ENCODE peak calls at places on chromosome 1, in six cellular contexts. M is lower lobe of right lung, T is colonic mucosa, O is psoas muscle, A is fibroblast of the aortic adventitia, P is OCI-LY7. R is an unnamed sample.
A peak's percentile ranks its signal among the peaks of the same experiment; 100 is the strongest.

GRCh38 chr1:207298666-207299065 is 22.8 kb upstream of the CD55 start:
- DNase-seq in O (no peak), A (no peak), T (no peak), M (no peak), P (no peak), R (no peak)

GRCh38 chr1:88609051-88609450 is 75.0 kb upstream of the PKN2 start:
- DNase-seq in T (no peak), M (no peak), O (no peak), P (no peak), A (no peak), R (no peak)

GRCh38 chr1:234371414-234371813 is 1.8 kb upstream of the COA6 start:
- DNase-seq in O (no peak), M (no peak), T (no peak), P (no peak), A (no peak), R (no peak)

GRCh38 chr1:213296558-213296957 is 245.5 kb downstream of the RPS6KC1 start:
- DNase-seq in T (no peak), P (no peak), A (peak; percentile 4), O (no peak), M (no peak), R (no peak)

GRCh38 chr1:112788561-112788960 is 73.4 kb upstream of the PPM1J start:
- DNase-seq in T (no peak), M (no peak), P (no peak), O (no peak), A (peak; percentile 63), R (peak; percentile 39)

GRCh38 chr1:34763142-34763781 is 3.7 kb downstream of the GJB4 start:
- DNase-seq in P (no peak), T (no peak), M (no peak), O (no peak), A (no peak), R (peak; percentile 6)

GRCh38 chr1:222928212-222928611 is 113.4 kb downstream of the DISP1 start:
- DNase-seq in M (peak; percentile 52), A (peak; percentile 22), P (no peak), O (peak; percentile 30), T (peak; percentile 26), R (peak; percentile 58)

GRCh38 chr1:205214756-205215155 is 3.3 kb upstream of the DSTYK start:
- DNase-seq in O (no peak), A (no peak), T (no peak), M (no peak), P (peak; percentile 34), R (no peak)

GRCh38 chr1:21307663-21308062 is 17.4 kb upstream of the ECE1 start:
- DNase-seq in T (no peak), A (no peak), M (no peak), P (no peak), O (no peak), R (no peak)

GRCh38 chr1:154574715-154575114 is 7.1 kb downstream of the CHRNB2 start:
- DNase-seq in O (no peak), M (no peak), P (peak; percentile 75), T (no peak), A (peak; percentile 31), R (peak; percentile 24)

GRCh38 chr1:9651565-9652378 is at the start of gene PIK3CD:
- DNase-seq in P (peak; percentile 64), A (peak; percentile 11), T (no peak), O (peak; percentile 18), M (peak; percentile 66), R (peak; percentile 36)

GRCh38 chr1:119660253-119661078 is 12.4 kb upstream of the ZNF697 start:
- DNase-seq in O (no peak), M (no peak), T (peak; percentile 25), P (no peak), A (no peak), R (no peak)

GRCh38 chr1:44662683-44663030 is 11.6 kb downstream of the TMEM53 start:
- DNase-seq in P (no peak), A (no peak), O (no peak), M (no peak), T (no peak), R (no peak)

GRCh38 chr1:242030071-242030470 is 31.2 kb upstream of the MAP1LC3C start:
- DNase-seq in P (no peak), T (no peak), A (no peak), O (no peak), M (no peak), R (no peak)

GRCh38 chr1:54259546-54259945 is 59.6 kb downstream of the MRPL37 start:
- DNase-seq in O (no peak), A (no peak), P (no peak), T (no peak), M (no peak), R (no peak)

GRCh38 chr1:48033495-48034050 is 36.4 kb upstream of the TRABD2B start:
- DNase-seq in T (no peak), O (no peak), A (no peak), M (no peak), P (no peak), R (no peak)

GRCh38 chr1:55546553-55546952 is 331.4 kb upstream of the USP24 start:
- DNase-seq in T (no peak), O (no peak), A (peak; percentile 25), P (no peak), M (no peak), R (no peak)

GRCh38 chr1:234214129-234214910 is 158.9 kb upstream of the COA6 start:
- DNase-seq in A (no peak), M (peak; percentile 78), T (no peak), P (no peak), O (peak; percentile 26), R (no peak)

DNA sequence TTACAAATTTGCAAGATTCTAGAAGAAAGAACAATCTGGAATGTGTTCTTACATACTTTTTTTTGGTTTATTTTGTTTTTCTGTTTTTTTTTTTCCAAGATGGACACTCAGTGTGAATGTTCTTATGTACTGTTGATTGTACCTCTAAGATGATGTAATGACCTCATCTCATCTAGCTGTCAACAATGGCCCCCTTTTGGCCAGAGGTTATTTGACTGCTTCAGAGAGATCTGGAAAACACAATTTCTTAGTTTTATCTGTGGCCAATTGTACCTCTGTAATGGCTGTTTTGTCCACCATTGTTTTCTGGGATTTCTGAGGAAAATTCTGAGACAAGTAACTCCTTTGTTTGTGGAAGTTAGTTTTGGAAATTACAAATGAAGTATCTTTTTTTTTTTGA is 38.9 kb downstream of the ST6GALNAC3 start:
- DNase-seq in M (no peak), O (no peak), A (no peak), P (no peak), T (no peak), R (no peak)
- H3K4me3 ChIP-seq in M (no peak overlapping the region), O (no peak overlapping the region), A (no peak overlapping the region), P (no peak overlapping the region), T (no peak overlapping the region), R (no peak overlapping the region)

DNA sequence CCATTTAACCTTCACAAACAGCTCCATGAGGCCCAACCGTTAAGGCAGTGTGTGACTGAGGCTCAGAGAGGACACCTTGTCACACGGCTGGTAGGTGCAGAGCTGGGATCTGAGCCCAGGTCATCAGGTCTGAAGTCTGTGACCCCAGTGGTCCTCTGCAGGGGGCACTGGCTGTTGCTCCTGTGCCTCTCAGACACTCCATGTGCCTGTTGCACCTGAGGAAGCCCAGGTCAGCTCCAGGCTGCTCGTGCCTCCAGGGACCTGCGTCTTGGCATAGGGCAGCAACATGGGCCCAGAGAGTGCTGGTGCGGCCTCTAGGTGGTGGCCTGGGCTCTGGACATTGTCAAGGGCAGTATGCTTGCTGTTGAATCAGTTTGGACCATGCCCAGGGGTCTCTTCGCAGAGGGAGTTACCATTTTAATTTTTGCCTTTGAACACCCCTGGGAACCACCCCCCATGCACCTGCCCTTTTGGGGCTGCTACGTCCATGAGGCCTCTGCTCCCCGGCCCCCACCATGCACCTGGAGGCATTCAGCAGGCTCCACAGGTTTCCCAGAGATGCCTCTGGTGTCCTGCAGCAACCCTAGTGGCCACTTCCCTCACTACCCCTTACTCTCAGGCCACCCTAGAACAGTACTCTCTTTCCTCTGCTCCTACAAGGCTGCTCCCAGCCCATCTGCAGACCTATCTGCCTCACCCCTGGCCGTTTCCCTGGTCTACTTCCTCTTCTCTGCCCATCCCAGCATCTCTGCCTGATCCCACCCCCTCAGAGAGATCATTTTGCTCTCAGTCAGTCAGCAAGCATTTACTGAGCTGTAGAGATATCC is 25.2 kb upstream of the EPS8L3 start:
- DNase-seq in O (no peak), M (peak; percentile 44), T (peak; percentile 18), P (peak; percentile 10), A (no peak), R (no peak)
- TF ChIP-seq CTCF in O (no peak), M (peak; percentile 11), T (no peak), P (no peak), A (peak; percentile 56), R (peak; percentile 50)

GRCh38 chr1:32754282-32755097 is 51.9 kb upstream of the SYNC start:
- DNase-seq in M (peak; percentile 63), O (no peak), T (peak; percentile 40), A (no peak), P (no peak), R (peak; percentile 23)
- H3K4me3 ChIP-seq in M (peak overlapping the region; percentile 64), O (peak overlapping the region; percentile 73), T (peak overlapping the region; percentile 44), A (peak overlapping the region; percentile 71), P (peak overlapping the region; percentile 66), R (peak overlapping the region; percentile 55)

GRCh38 chr1:83318361-83318760 is 680.6 kb downstream of the TTLL7 start:
- DNase-seq in M (no peak), O (no peak), P (no peak), T (no peak), A (no peak), R (no peak)
- TF ChIP-seq CTCF in M (no peak), O (no peak), P (no peak), T (no peak), A (no peak), R (no peak)

DNA sequence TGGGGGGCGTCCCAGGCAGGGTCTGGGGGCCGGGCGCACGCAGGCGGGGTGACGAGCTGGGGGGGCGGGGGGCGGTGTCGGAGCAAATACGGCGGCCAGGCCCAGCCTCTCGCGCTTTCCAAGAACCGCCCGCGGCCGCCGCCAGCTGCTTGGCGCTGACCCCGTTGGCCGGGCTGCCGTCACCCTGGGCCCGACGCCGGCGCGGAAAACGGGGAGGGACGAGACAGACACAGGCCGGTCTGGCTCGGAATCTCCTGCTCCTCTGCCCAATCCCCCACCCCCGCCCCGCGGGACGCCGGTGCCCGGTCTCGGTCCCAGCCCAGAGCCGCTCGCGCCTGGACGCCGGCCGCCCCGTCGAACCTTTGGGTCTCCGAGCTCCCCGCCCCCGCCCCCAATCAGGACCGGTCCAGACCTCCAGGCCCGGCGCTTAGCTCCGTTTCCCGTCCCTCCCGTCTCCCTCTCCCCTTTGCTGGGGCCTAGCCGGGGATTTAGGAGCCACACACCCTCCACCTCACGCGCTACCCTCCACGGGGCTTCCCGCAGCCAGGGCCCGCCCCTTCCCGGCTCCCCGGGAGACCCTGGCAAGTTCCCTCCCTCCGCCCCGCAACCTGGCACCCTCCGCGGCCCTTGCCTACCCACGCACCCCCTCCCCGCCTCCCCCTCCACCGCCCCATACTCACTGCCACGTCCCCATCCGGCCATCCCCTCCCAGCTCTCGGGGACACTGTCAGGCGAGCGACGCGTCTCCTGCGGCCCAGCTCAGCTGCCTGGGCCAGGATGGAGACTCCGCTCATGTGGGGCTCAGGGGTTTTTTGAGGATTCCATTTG is 794 bp upstream of the MMP23B start:
- DNase-seq in T (peak; percentile 66), A (peak; percentile 43), O (peak; percentile 82), P (no peak), M (peak; percentile 57), R (peak; percentile 29)
- H3K4me3 ChIP-seq in T (peak overlapping the region; percentile 4), A (no peak overlapping the region), O (peak overlapping the region; percentile 30), P (peak overlapping the region; percentile 66), M (peak overlapping the region; percentile 42), R (no peak overlapping the region)